ENCODE peak calls at places on chromosomes 1 and 21, in six cellular contexts. B, D, Q, K, T and R are unnamed samples.

GRCh38 chr1:182305861-182306260 is 85.7 kb downstream of the GLUL start:
- DNase-seq in B (no peak), D (no peak), Q (no peak), K (no peak), T (no peak), R (no peak)

GRCh38 chr21:46431884-46432488 is 26.7 kb upstream of the DIP2A start:
- DNase-seq in B (no peak), D (no peak), Q (no peak), K (no peak), T (no peak), R (no peak)

GRCh38 chr1:22105611-22106207 is 37.2 kb downstream of the WNT4 start:
- DNase-seq in B (peak), D (no peak), Q (peak), K (no peak), T (no peak), R (no peak)

GRCh38 chr1:27572679-27573426 is 31.1 kb downstream of the AHDC1 start:
- DNase-seq in B (peak), D (peak), Q (no peak), K (no peak), T (no peak), R (no peak)

GRCh38 chr1:234849824-234850223 is 239.8 kb upstream of the IRF2BP2 start:
- DNase-seq in B (no peak), D (no peak), Q (no peak), K (no peak), T (no peak), R (no peak)

GRCh38 chr1:240503558-240503957 is 108.4 kb downstream of the GREM2 start:
- DNase-seq in B (no peak), D (no peak), Q (no peak), K (no peak), T (no peak), R (no peak)

GRCh38 chr1:18526436-18527275 is 45.9 kb downstream of the KLHDC7A start:
- DNase-seq in B (no peak), D (no peak), Q (no peak), K (no peak), T (no peak), R (no peak)

GRCh38 chr1:198641966-198642656 is 3.3 kb downstream of the PTPRC start:
- DNase-seq in B (no peak), D (no peak), Q (no peak), K (no peak), T (no peak), R (no peak)

GRCh38 chr1:208821939-208822338 is 577.8 kb upstream of the PLXNA2 start:
- DNase-seq in B (no peak), D (no peak), Q (no peak), K (no peak), T (no peak), R (no peak)

GRCh38 chr1:966135-966602 is at the start of gene PLEKHN1:
- DNase-seq in B (no peak), D (no peak), Q (no peak), K (peak), T (no peak), R (no peak)

GRCh38 chr1:87327362-87328120 is 1.1 kb upstream of the LMO4 start:
- DNase-seq in B (peak), D (no peak), Q (no peak), K (no peak), T (no peak), R (no peak)

GRCh38 chr1:109300650-109301151 is 6.1 kb downstream of the MYBPHL start:
- DNase-seq in B (no peak), D (no peak), Q (no peak), K (no peak), T (no peak), R (no peak)

GRCh38 chr1:5333326-5333725 is 658.9 kb downstream of the NPHP4 start:
- DNase-seq in B (no peak), D (no peak), Q (no peak), K (no peak), T (no peak), R (no peak)

GRCh38 chr21:41956926-41957729 is 3.3 kb upstream of the C2CD2 start:
- DNase-seq in B (no peak), D (no peak), Q (no peak), K (no peak), T (no peak), R (no peak)

GRCh38 chr1:233304489-233305102 is 9.1 kb upstream of the PCNX2 start:
- DNase-seq in B (no peak), D (no peak), Q (no peak), K (no peak), T (no peak), R (no peak)

GRCh38 chr1:160954158-160955104 is at the start of gene ITLN2:
- DNase-seq in B (peak), D (no peak), Q (peak), K (peak), T (no peak), R (peak)

GRCh38 chr1:41284121-41284520 is 42.0 kb upstream of the SCMH1 start:
- DNase-seq in B (no peak), D (no peak), Q (no peak), K (no peak), T (no peak), R (no peak)

GRCh38 chr1:25206201-25206600 is 26.1 kb downstream of the SYF2 start:
- DNase-seq in B (no peak), D (no peak), Q (no peak), K (no peak), T (no peak), R (no peak)

GRCh38 chr1:76238094-76238551 is 163.6 kb downstream of the ST6GALNAC3 start:
- DNase-seq in B (no peak), D (no peak), Q (no peak), K (no peak), T (no peak), R (no peak)

GRCh38 chr1:96967311-96967710 is 245.7 kb downstream of the PTBP2 start:
- DNase-seq in B (no peak), D (no peak), Q (no peak), K (no peak), T (no peak), R (no peak)

GRCh38 chr1:226948996-226949395 is 8.9 kb downstream of the COQ8A start:
- DNase-seq in B (no peak), D (no peak), Q (no peak), K (no peak), T (no peak), R (no peak)

GRCh38 chr1:81209471-81209870 is 591.3 kb upstream of the ADGRL2 start:
- DNase-seq in B (no peak), D (no peak), Q (no peak), K (no peak), T (no peak), R (no peak)

GRCh38 chr1:184518958-184519357 is 132.1 kb downstream of the C1orf21 start:
- DNase-seq in B (no peak), D (no peak), Q (no peak), K (no peak), T (no peak), R (no peak)

GRCh38 chr1:51592711-51593110 is 24.2 kb upstream of the OSBPL9 start:
- DNase-seq in B (no peak), D (no peak), Q (no peak), K (no peak), T (no peak), R (no peak)

GRCh38 chr1:7580923-7581753 is 190.0 kb upstream of the VAMP3 start:
- DNase-seq in B (peak), D (peak), Q (no peak), K (no peak), T (no peak), R (no peak)